ENCODE peak calls at places on chromosomes 1 and 21, in ten cellular contexts. M is left lung, K is RWPE2, B is HFFc6, N is H9, W is HFF-Myc, U is cardiac muscle cell, X is fibroblast of the aortic adventitia, Z is AG09309, F is ovary. Y is an unnamed sample.

GRCh38 chr1:225677350-225678124 is 24.6 kb upstream of the ENAH start:
- DNase-seq in M (no peak), N (peak; percentile 70), F (no peak), X (no peak), B (no peak), U (no peak), W (no peak), K (no peak), Z (no peak), Y (no peak)

GRCh38 chr1:110434946-110435345 is 16.0 kb upstream of the PROK1 start:
- DNase-seq in N (no peak), B (no peak), M (no peak), W (no peak), F (no peak), Z (no peak), K (no peak), X (no peak), U (no peak), Y (no peak)

GRCh38 chr21:37870229-37870628 is 46.0 kb downstream of the KCNJ6 start:
- DNase-seq in K (no peak), X (no peak), W (no peak), F (no peak), U (no peak), N (no peak), B (no peak), M (no peak), Z (no peak), Y (no peak)

GRCh38 chr1:10833630-10834557 is 37.4 kb upstream of the CASZ1 start:
- DNase-seq in B (peak; percentile 10), W (no peak), M (no peak), Z (no peak), F (no peak), N (no peak), X (no peak), K (no peak), U (no peak), Y (no peak)

GRCh38 chr1:230270185-230270939 is 155.8 kb downstream of the PGBD5 start:
- DNase-seq in K (no peak), F (peak; percentile 10), M (peak; percentile 13), X (peak; percentile 78), N (no peak), Z (no peak), W (no peak), B (no peak), U (no peak), Y (no peak)

GRCh38 chr21:37139902-37140301 is 66.8 kb downstream of the TTC3 start:
- DNase-seq in Z (no peak), N (no peak), B (peak; percentile 54), X (no peak), K (no peak), M (no peak), F (no peak), W (no peak), U (peak; percentile 2), Y (no peak)

GRCh38 chr1:196043268-196043667 is 565.0 kb downstream of the KCNT2 start:
- DNase-seq in K (no peak), Z (no peak), U (no peak), M (no peak), X (no peak), B (no peak), F (no peak), N (no peak), W (no peak), Y (no peak)

GRCh38 chr1:50080904-50081586 is 27.7 kb upstream of the ELAVL4 start:
- DNase-seq in K (no peak), Z (no peak), F (no peak), N (no peak), W (no peak), B (no peak), X (no peak), M (no peak), U (no peak), Y (no peak)

GRCh38 chr1:14443164-14443787 is 155.2 kb upstream of the KAZN start:
- DNase-seq in K (no peak), W (peak; percentile 6), Z (no peak), U (peak; percentile 7), F (no peak), N (no peak), M (no peak), X (no peak), B (no peak), Y (no peak)

GRCh38 chr21:46253610-46254124 is 25.1 kb upstream of the LSS start:
- DNase-seq in Z (no peak), X (no peak), B (no peak), F (no peak), N (no peak), K (no peak), W (no peak), M (no peak), U (peak; percentile 10), Y (no peak)

GRCh38 chr1:109528296-109528695 is 11.4 kb upstream of the GPR61 start:
- DNase-seq in F (no peak), U (no peak), M (no peak), K (no peak), W (no peak), B (no peak), Z (no peak), X (no peak), N (no peak), Y (no peak)

GRCh38 chr1:46689326-46689725 is 17.7 kb downstream of the TEX38 start:
- DNase-seq in N (no peak), B (no peak), U (no peak), Z (no peak), F (no peak), X (no peak), W (no peak), K (no peak), M (no peak), Y (no peak)

GRCh38 chr1:47331875-47332274 is 1.7 kb upstream of the CMPK1 start:
- DNase-seq in Z (no peak), B (no peak), F (no peak), U (no peak), M (no peak), X (no peak), N (no peak), K (no peak), W (no peak), Y (no peak)

GRCh38 chr1:34597877-34598514 is 156.9 kb upstream of the GJB5 start:
- DNase-seq in M (peak; percentile 82), N (peak; percentile 88), X (peak; percentile 71), Z (peak; percentile 21), F (no peak), U (peak; percentile 84), B (peak; percentile 35), W (peak; percentile 26), K (no peak), Y (no peak)

GRCh38 chr21:41715649-41716321 is 51.1 kb downstream of the RIPK4 start:
- DNase-seq in Z (no peak), U (peak; percentile 49), M (no peak), B (no peak), W (no peak), N (no peak), X (no peak), K (peak; percentile 84), F (no peak), Y (no peak)

GRCh38 chr1:233376711-233377110 is 49.2 kb downstream of the MAP3K21 start:
- DNase-seq in M (no peak), W (no peak), N (no peak), F (no peak), Z (no peak), U (no peak), K (no peak), B (no peak), X (no peak), Y (no peak)
- TF ChIP-seq CTCF in M (no peak), W (no peak), N (peak; percentile 38), F (no peak), Z (no peak), U (no peak), K (no peak), B (no peak), X (no peak), Y (peak; percentile 22)

GRCh38 chr21:39542736-39543135 is 70.0 kb upstream of the B3GALT5 start:
- DNase-seq in W (no peak), U (no peak), B (no peak), M (no peak), F (no peak), X (no peak), N (no peak), K (no peak), Z (no peak), Y (no peak)
- TF ChIP-seq CTCF in W (no peak), U (no peak), B (no peak), M (no peak), F (no peak), X (no peak), N (no peak), K (no peak), Z (no peak), Y (no peak)

DNA sequence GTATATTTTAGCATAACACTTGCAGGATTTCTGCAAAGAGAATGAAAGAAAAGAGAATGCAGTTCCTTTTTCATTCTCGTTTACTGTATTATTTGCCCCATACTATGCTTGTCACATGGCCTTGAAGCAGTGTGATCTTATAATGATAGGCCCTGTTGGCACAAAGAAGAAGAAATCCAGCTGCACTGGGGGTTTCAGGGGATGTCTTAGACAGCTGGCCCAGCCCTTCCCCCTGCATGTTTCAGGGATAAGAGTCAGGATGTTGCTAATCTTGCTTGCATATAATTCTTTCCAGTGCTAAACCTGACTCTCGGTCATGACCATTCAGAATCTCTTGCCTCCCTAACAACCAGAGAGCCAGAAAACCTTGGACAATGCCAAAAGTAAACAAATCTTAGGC is 369.5 kb downstream of the SEC16B start:
- DNase-seq in N (no peak), M (no peak), Z (no peak), B (no peak), K (no peak), W (no peak), X (no peak), U (no peak), F (no peak), Y (no peak)
- TF ChIP-seq CTCF in N (no peak), M (no peak), Z (no peak), B (no peak), K (no peak), W (no peak), X (no peak), U (no peak), F (no peak), Y (no peak)

GRCh38 chr1:175319112-175319911 is 126.7 kb upstream of the KIAA0040 start:
- DNase-seq in M (peak; percentile 77), W (peak; percentile 11), K (no peak), N (peak; percentile 78), B (peak; percentile 24), X (peak; percentile 74), Z (peak; percentile 14), U (peak; percentile 88), F (peak; percentile 68), Y (no peak)

GRCh38 chr1:175318633-175319032 is 126.1 kb upstream of the KIAA0040 start:
- DNase-seq in B (no peak), F (no peak), U (no peak), W (no peak), M (no peak), N (no peak), Z (no peak), K (no peak), X (no peak), Y (no peak)

GRCh38 chr1:175317795-175318194 is 125.2 kb upstream of the KIAA0040 start:
- DNase-seq in K (no peak), W (no peak), B (no peak), U (no peak), M (no peak), N (no peak), F (no peak), Z (no peak), X (no peak), Y (no peak)

GRCh38 chr1:175320804-175321203 is 128.2 kb upstream of the KIAA0040 start:
- DNase-seq in X (no peak), Z (no peak), W (no peak), K (no peak), N (no peak), M (no peak), U (no peak), B (no peak), F (no peak), Y (no peak)

GRCh38 chr1:175319912-175320230 is 127.3 kb upstream of the KIAA0040 start:
- DNase-seq in W (no peak), Z (no peak), F (no peak), X (no peak), N (no peak), M (no peak), K (no peak), U (no peak), B (no peak), Y (no peak)
- TF ChIP-seq CTCF in W (no peak), Z (no peak), F (peak; percentile 7), X (no peak), N (peak; percentile 29), M (peak; percentile 31), K (peak; percentile 49), U (no peak), B (peak; percentile 44), Y (peak; percentile 64)

Y was measured in chondrocyte.